ENCODE peak calls at places on chromosomes 2 and 18, in nine cellular contexts. M, X, A, J, G, S, H, W and C are unnamed samples.

GRCh38 chr2:145374165-145374564 is 854.2 kb upstream of the ZEB2 start:
- DNase-seq in G (no peak), M (no peak), J (no peak), A (no peak), X (no peak), W (no peak), H (no peak), S (no peak), C (no peak)

GRCh38 chr18:57864615-57865121 is 61.6 kb upstream of the ATP8B1 start:
- DNase-seq in S (no peak), X (no peak), A (no peak), M (no peak), H (no peak), J (no peak), G (peak), W (no peak), C (no peak)

GRCh38 chr2:237563816-237564215 is 2.6 kb upstream of the PRLH start:
- DNase-seq in S (no peak), H (peak), A (peak), W (no peak), G (peak), J (no peak), M (peak), X (no peak), C (peak)

GRCh38 chr18:57430983-57431382 is 4.2 kb upstream of the ONECUT2 start:
- DNase-seq in W (no peak), J (no peak), X (no peak), S (no peak), M (no peak), G (no peak), H (peak), A (no peak), C (no peak)

GRCh38 chr2:42117923-42118758 is 51.0 kb upstream of the EML4 start:
- DNase-seq in W (peak), S (no peak), X (no peak), H (peak), M (peak), A (no peak), G (peak), J (peak), C (peak)

GRCh38 chr18:36441426-36441870 is 143.9 kb downstream of the FHOD3 start:
- DNase-seq in W (no peak), A (no peak), J (no peak), S (no peak), H (no peak), X (no peak), G (peak), M (peak), C (no peak)

GRCh38 chr2:207408086-207408794 is 121.5 kb upstream of the CREB1 start:
- DNase-seq in M (peak), A (no peak), H (no peak), W (no peak), X (no peak), S (no peak), G (no peak), J (no peak), C (no peak)

GRCh38 chr2:128792476-128793054 is 473.9 kb upstream of the HS6ST1 start:
- DNase-seq in A (no peak), W (no peak), M (no peak), J (no peak), S (no peak), G (no peak), H (no peak), X (no peak), C (no peak)

GRCh38 chr2:108288534-108289106 is at the start of gene SULT1C2:
- DNase-seq in M (no peak), A (no peak), S (no peak), J (no peak), G (no peak), H (peak), W (peak), X (no peak), C (no peak)

GRCh38 chr2:215506604-215506990 is 70.7 kb upstream of the FN1 start:
- DNase-seq in W (no peak), X (no peak), M (no peak), J (no peak), S (no peak), H (no peak), G (no peak), A (no peak), C (no peak)